ENCODE peak calls at places on chromosomes 16 and 17, in four cellular contexts. I is DMS79; G is cardiac fibroblast; U is stimulated activated naive CD8-positive, alpha-beta T cell treated with anti-CD3 and anti-CD28 coated beads, Interleukin-15, Interleukin-2, amounts not matched to agents 100 U/mL and 50 U/mL, for 24 hours. X is an unnamed sample.

GRCh38 chr17:34816806-34817205 is 144.5 kb downstream of the CCT6B start:
- DNase-seq in I (peak; percentile 90), G (no peak), U (no peak), X (no peak)

GRCh38 chr17:72063262-72063661 is 57.6 kb upstream of the SOX9 start:
- DNase-seq in I (peak; percentile 47), G (no peak), U (no peak), X (no peak)

GRCh38 chr17:27379863-27380533 is 76.2 kb upstream of the KSR1 start:
- DNase-seq in I (no peak), G (peak; percentile 76), U (no peak), X (no peak)

GRCh38 chr17:7632492-7632894 is 2.6 kb downstream of the SHBG start:
- DNase-seq in I (no peak), G (peak; percentile 76), U (peak; percentile 31), X (peak; percentile 75)

GRCh38 chr17:47685556-47686275 is 8.2 kb upstream of the TBKBP1 start:
- DNase-seq in I (no peak), G (no peak), U (no peak), X (no peak)

GRCh38 chr16:89138843-89139520 is 32.6 kb upstream of the CDH15 start:
- DNase-seq in I (no peak), G (no peak), U (no peak), X (no peak)

GRCh38 chr16:7350801-7351200 is 18.2 kb downstream of the RBFOX1 start:
- DNase-seq in I (no peak), G (no peak), U (no peak), X (no peak)

GRCh38 chr16:88420496-88420895 is 32.6 kb upstream of the ZFPM1 start:
- DNase-seq in I (no peak), G (no peak), U (no peak), X (no peak)

GRCh38 chr17:11935734-11936406 is 61.4 kb downstream of the ZNF18 start:
- DNase-seq in I (no peak), G (peak; percentile 65), U (peak; percentile 29), X (no peak)

GRCh38 chr16:25148568-25149215 is 37.1 kb downstream of the LCMT1 start:
- DNase-seq in I (no peak), G (no peak), U (no peak), X (no peak)

GRCh38 chr17:6894206-6894528 is 62.6 kb upstream of the TEKT1 start:
- DNase-seq in I (no peak), G (peak; percentile 15), U (peak; percentile 52), X (no peak)

GRCh38 chr17:13182450-13182849 is 164.6 kb upstream of the ELAC2 start:
- DNase-seq in I (no peak), G (no peak), U (no peak), X (no peak)

GRCh38 chr16:57534881-57535658 is 1.3 kb downstream of the CCDC102A start:
- DNase-seq in I (no peak), G (no peak), U (peak; percentile 22), X (peak; percentile 25)

GRCh38 chr16:65249768-65250167 is 127.9 kb upstream of the CDH11 start:
- DNase-seq in I (no peak), G (peak; percentile 91), U (no peak), X (no peak)

GRCh38 chr17:74852237-74853047 is 7.2 kb downstream of the GRIN2C start:
- DNase-seq in I (no peak), G (peak; percentile 13), U (peak; percentile 63), X (peak; percentile 94)

GRCh38 chr17:76714822-76715461 is 4.2 kb upstream of the MXRA7 start:
- DNase-seq in I (no peak), G (peak; percentile 70), U (peak; percentile 86), X (peak; percentile 70)

GRCh38 chr17:48679385-48680096 is 42.8 kb downstream of the PRAC1 start:
- DNase-seq in I (no peak), G (no peak), U (no peak), X (no peak)

GRCh38 chr17:8384801-8385335 is 1.9 kb upstream of the RPL26 start:
- DNase-seq in I (no peak), G (peak; percentile 82), U (no peak), X (no peak)

GRCh38 chr17:73042809-73043685 is 49.4 kb downstream of the SLC39A11 start:
- DNase-seq in I (no peak), G (peak; percentile 87), U (no peak), X (no peak)

GRCh38 chr17:81365601-81366585 is 29.4 kb upstream of the BAHCC1 start:
- DNase-seq in I (peak; percentile 30), G (peak; percentile 85), U (peak; percentile 35), X (no peak)

GRCh38 chr17:73420897-73421296 is 109.1 kb upstream of the CDC42EP4 start:
- DNase-seq in I (no peak), G (no peak), U (no peak), X (no peak)

GRCh38 chr16:56245197-56245596 is 53.9 kb downstream of the GNAO1 start:
- DNase-seq in I (no peak), G (no peak), U (no peak), X (no peak)

GRCh38 chr17:49201481-49201927 is 8.9 kb downstream of the GNGT2 start:
- DNase-seq in I (no peak), G (peak; percentile 61), U (no peak), X (no peak)

GRCh38 chr17:49210158-49211029 is at the start of the genes ABI3 and GNGT2:
- DNase-seq in I (no peak), G (peak; percentile 54), U (peak; percentile 76), X (peak; percentile 87)

GRCh38 chr16:66054095-66054494 is 312.4 kb upstream of the CDH5 start:
- DNase-seq in I (no peak), G (no peak), U (no peak), X (no peak)

GRCh38 chr17:29107933-29108805 is 65.2 kb downstream of the PIPOX start:
- DNase-seq in I (no peak), G (no peak), U (no peak), X (no peak)

GRCh38 chr17:14745122-14745521 is 444.2 kb downstream of the HS3ST3B1 start:
- DNase-seq in I (no peak), G (peak; percentile 76), U (no peak), X (no peak)

GRCh38 chr17:38579934-38580333 is 25.8 kb downstream of the SRCIN1 start:
- DNase-seq in I (peak; percentile 91), G (peak; percentile 53), U (peak; percentile 62), X (no peak)

GRCh38 chr17:28474035-28474640 is 694 bp downstream of the SLC13A2 start:
- DNase-seq in I (no peak), G (no peak), U (no peak), X (no peak)

GRCh38 chr16:87017388-87018012 is 299.7 kb downstream of the C16orf95 start:
- DNase-seq in I (no peak), G (peak; percentile 86), U (no peak), X (no peak)

GRCh38 chr17:19248149-19248922 is 11.2 kb downstream of the EPN2 start:
- DNase-seq in I (no peak), G (no peak), U (no peak), X (no peak)

X was measured in GM20000.